ENCODE peak calls at places on chromosomes 2 and 18, in seven cellular contexts. L is dorsolateral prefrontal cortex; W is NCI-H1105; H is CD8-positive, alpha-beta T cell; O is SW480; T is stimulated activated CD4-positive, alpha-beta T cell treated with anti-CD3 and anti-CD28 coated beads, Interleukin-2, amount 100 ng/mL, for 24 hours; N is activated T-cell treated with anti-CD3 and anti-CD28 coated beads, Interleukin-2, amount 50 U/mL, for 1 hour. J is an unnamed sample.

GRCh38 chr2:227473019-227473461 is 1.1 kb downstream of the AGFG1 start:
- DNase-seq in O (peak; percentile 21), N (no peak), T (no peak), H (no peak), W (peak; percentile 50), L (no peak), J (no peak)

GRCh38 chr2:241895732-241896641 is 26.5 kb downstream of the RTP5 start:
- DNase-seq in W (no peak), O (no peak), T (peak; percentile 40), N (peak; percentile 15), H (no peak), L (no peak), J (peak; percentile 18)

GRCh38 chr18:41899535-41899934 is 55.5 kb upstream of the PIK3C3 start:
- DNase-seq in T (no peak), O (no peak), H (no peak), W (no peak), L (no peak), N (no peak), J (no peak)

GRCh38 chr2:160271166-160272086 is 71.4 kb upstream of the ITGB6 start:
- DNase-seq in H (no peak), L (no peak), T (no peak), O (peak; percentile 21), N (no peak), W (no peak), J (no peak)

GRCh38 chr2:237614151-237614720 is 13.2 kb upstream of the LRRFIP1 start:
- DNase-seq in L (no peak), H (no peak), W (no peak), N (no peak), O (peak; percentile 86), T (no peak), J (no peak)

GRCh38 chr2:65045651-65046050 is 10.6 kb upstream of the CEP68 start:
- DNase-seq in H (no peak), O (no peak), L (no peak), N (no peak), W (no peak), T (no peak), J (no peak)

GRCh38 chr2:30190637-30191036 is 40.7 kb upstream of the LBH start:
- DNase-seq in H (no peak), L (no peak), N (no peak), W (no peak), T (no peak), O (no peak), J (no peak)

GRCh38 chr2:130832296-130832940 is 4.3 kb upstream of the ARHGEF4 start:
- DNase-seq in O (no peak), L (no peak), W (no peak), N (no peak), T (no peak), H (no peak), J (no peak)

J was measured in activated naive CD4-positive, alpha-beta T cell treated with anti-CD3 and anti-CD28 coated beads, Interleukin-2, amount 50 U/mL, for 16 hours.